ENCODE peak calls at places on chromosomes 5 and 9, in eight cellular contexts. A is brain microvascular endothelial cell; D is CD8-positive, alpha-beta T cell; B is nephron progenitor cell; R is GM12864; V is H9; E is psoas muscle; G is heart left ventricle. W is an unnamed sample.

GRCh38 chr5:149675467-149676201 is 54.5 kb upstream of the PPARGC1B start:
- DNase-seq in E (no peak), B (no peak), D (no peak), G (peak), A (no peak), V (no peak), R (no peak), W (no peak)

GRCh38 chr9:14303526-14303925 is 10.4 kb downstream of the NFIB start:
- DNase-seq in D (no peak), A (no peak), E (no peak), G (no peak), B (no peak), R (no peak), V (no peak), W (no peak)

GRCh38 chr5:14724633-14725032 is 60.1 kb downstream of the OTULIN start:
- DNase-seq in R (no peak), V (no peak), B (no peak), D (no peak), E (no peak), G (no peak), A (no peak), W (no peak)

GRCh38 chr9:78620303-78620702 is 323.4 kb downstream of the PSAT1 start:
- DNase-seq in V (no peak), B (no peak), A (no peak), R (no peak), E (no peak), D (no peak), G (no peak), W (no peak)

GRCh38 chr5:139746691-139747582 is 48.7 kb upstream of the PSD2 start:
- DNase-seq in R (no peak), A (no peak), V (peak), G (no peak), E (peak), D (peak), B (peak), W (no peak)

GRCh38 chr9:8365029-8365428 is 565.5 kb upstream of the DMAC1 start:
- DNase-seq in R (no peak), D (no peak), V (no peak), A (peak), B (no peak), G (no peak), E (no peak), W (peak)

GRCh38 chr5:1167728-1168709 is 33.4 kb upstream of the SLC6A19 start:
- DNase-seq in A (peak), E (peak), R (peak), D (peak), V (peak), B (peak), G (peak), W (peak)

GRCh38 chr5:64742821-64743220 is 25.7 kb downstream of the SREK1IP1 start:
- DNase-seq in R (no peak), E (no peak), G (no peak), D (no peak), V (no peak), A (no peak), B (no peak), W (no peak)

GRCh38 chr5:132421442-132421841 is 51.9 kb downstream of the SLC22A5 start:
- DNase-seq in E (no peak), G (no peak), A (no peak), B (no peak), D (no peak), V (no peak), R (no peak), W (no peak)

GRCh38 chr5:67984546-67984945 is 231.0 kb upstream of the PIK3R1 start:
- DNase-seq in V (no peak), G (no peak), A (no peak), B (no peak), E (no peak), D (no peak), R (no peak), W (no peak)

GRCh38 chr9:21626493-21626892 is 144.4 kb upstream of the IFNE start:
- DNase-seq in G (no peak), R (no peak), V (no peak), A (no peak), B (no peak), D (no peak), E (no peak), W (no peak)

GRCh38 chr5:115375922-115376321 is 79.5 kb upstream of the CCDC112 start:
- DNase-seq in R (no peak), V (no peak), D (no peak), B (no peak), G (peak), A (no peak), E (peak), W (no peak)

GRCh38 chr5:168434746-168435321 is 51.4 kb upstream of the RARS1 start:
- DNase-seq in V (no peak), R (no peak), E (no peak), G (no peak), A (peak), D (no peak), B (no peak), W (no peak)

GRCh38 chr5:128836571-128836970 is 128.7 kb upstream of the SLC27A6 start:
- DNase-seq in V (no peak), G (peak), E (no peak), R (no peak), D (no peak), B (no peak), A (no peak), W (no peak)

GRCh38 chr9:127179633-127180401 is 57.4 kb upstream of the ANGPTL2 start:
- DNase-seq in E (no peak), B (no peak), R (no peak), G (no peak), A (no peak), D (no peak), V (peak), W (no peak)

GRCh38 chr5:85760519-85760918 is 857.2 kb upstream of the COX7C start:
- DNase-seq in V (no peak), A (no peak), D (no peak), B (no peak), E (no peak), G (no peak), R (no peak), W (no peak)

GRCh38 chr9:127450831-127451680 is at the start of the genes LRSAM1 and RPL12:
- DNase-seq in B (peak), E (peak), D (peak), A (peak), V (peak), R (peak), G (peak), W (peak)

GRCh38 chr5:43041669-43042175 is 1.6 kb upstream of the ANXA2R start:
- DNase-seq in E (peak), D (peak), A (peak), R (no peak), V (no peak), B (peak), G (no peak), W (no peak)

GRCh38 chr9:126703330-126704156 is 89.8 kb downstream of the LMX1B start:
- DNase-seq in G (no peak), D (no peak), E (no peak), R (no peak), V (no peak), A (no peak), B (no peak), W (no peak)

GRCh38 chr9:117622347-117622746 is 81.9 kb upstream of the TLR4 start:
- DNase-seq in R (no peak), V (no peak), G (no peak), A (no peak), B (no peak), D (no peak), E (no peak), W (no peak)

GRCh38 chr5:132385321-132386105 is 16.0 kb downstream of the SLC22A5 start:
- DNase-seq in E (peak), D (peak), G (peak), A (peak), B (peak), V (no peak), R (no peak), W (no peak)

GRCh38 chr5:96993760-96994159 is 57.9 kb downstream of the LNPEP start:
- DNase-seq in D (no peak), B (no peak), R (no peak), G (no peak), A (no peak), E (no peak), V (no peak), W (no peak)

GRCh38 chr5:107472620-107473064 is 198.1 kb downstream of the EFNA5 start:
- DNase-seq in D (no peak), G (no peak), R (no peak), A (no peak), E (no peak), V (peak), B (no peak), W (no peak)

GRCh38 chr5:149488645-149489306 is 62.5 kb downstream of the CSNK1A1 start:
- DNase-seq in G (no peak), B (no peak), D (no peak), E (no peak), A (no peak), R (no peak), V (no peak), W (no peak)

GRCh38 chr9:130265431-130266235 is at the start of gene HMCN2:
- DNase-seq in R (no peak), B (peak), D (no peak), V (peak), A (no peak), E (peak), G (peak), W (no peak)

GRCh38 chr5:10789021-10789420 is 28.0 kb upstream of the DAP start:
- DNase-seq in B (no peak), G (peak), A (peak), R (no peak), D (no peak), V (no peak), E (peak), W (peak)

GRCh38 chr9:75602074-75602473 is 288.4 kb upstream of the PCSK5 start:
- DNase-seq in A (no peak), E (no peak), R (no peak), V (no peak), D (no peak), B (no peak), G (no peak), W (no peak)

GRCh38 chr9:75604661-75605060 is 285.8 kb upstream of the PCSK5 start:
- DNase-seq in G (no peak), D (no peak), V (no peak), B (no peak), R (no peak), E (no peak), A (no peak), W (no peak)

GRCh38 chr9:75599249-75599648 is 291.2 kb upstream of the PCSK5 start:
- DNase-seq in R (no peak), B (no peak), D (no peak), G (no peak), A (no peak), V (no peak), E (no peak), W (no peak)

GRCh38 chr9:75601280-75601679 is 289.2 kb upstream of the PCSK5 start:
- DNase-seq in E (no peak), R (no peak), B (no peak), G (no peak), D (no peak), A (peak), V (no peak), W (no peak)
- TF ChIP-seq CTCF in E (no peak), R (no peak), B (no peak), G (no peak), D (no peak), A (no peak), V (peak), W (no peak)

DNA sequence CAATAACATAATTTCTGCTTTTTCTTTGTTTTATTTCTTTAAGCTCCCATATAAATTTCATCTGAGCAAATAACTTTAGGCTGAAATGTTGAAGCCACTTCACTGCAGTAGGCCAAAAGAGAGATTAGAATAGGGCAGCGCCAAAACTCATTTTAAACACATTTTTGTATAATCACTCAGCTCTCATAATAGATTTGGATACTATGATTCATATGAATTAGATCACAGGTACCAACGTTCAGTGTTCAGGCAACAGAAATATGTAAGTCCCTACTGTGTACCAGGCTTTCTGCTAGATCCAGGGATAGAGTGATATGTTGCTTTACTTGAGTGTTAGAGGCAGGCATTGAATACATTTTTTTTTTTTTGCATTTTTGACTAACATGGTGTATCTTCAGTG is 370.5 kb downstream of the PTPRD start:
- DNase-seq in A (no peak), B (no peak), R (no peak), V (no peak), D (no peak), G (no peak), E (no peak), W (no peak)
- TF ChIP-seq CTCF in A (no peak), B (no peak), R (no peak), V (no peak), D (no peak), G (no peak), E (no peak), W (no peak)

GRCh38 chr9:69121155-69122085 is 52.7 kb upstream of the TJP2 start:
- DNase-seq in A (peak), D (peak), V (peak), E (peak), G (peak), R (no peak), B (peak), W (no peak)
- TF ChIP-seq CTCF in A (no peak), D (no peak), V (no peak), E (no peak), G (no peak), R (no peak), B (no peak), W (no peak)

GRCh38 chr5:143040622-143041021 is 270.4 kb downstream of the ARHGAP26 start:
- DNase-seq in G (no peak), A (no peak), R (no peak), E (no peak), D (no peak), B (no peak), V (no peak), W (no peak)

GRCh38 chr5:143037708-143038107 is 267.5 kb downstream of the ARHGAP26 start:
- DNase-seq in A (no peak), E (no peak), D (no peak), V (no peak), R (no peak), B (no peak), G (no peak), W (no peak)

GRCh38 chr5:143033535-143034260 is 263.5 kb downstream of the ARHGAP26 start:
- DNase-seq in E (no peak), R (no peak), B (no peak), V (no peak), D (no peak), G (no peak), A (peak), W (peak)

GRCh38 chr5:143036146-143036927 is 266.2 kb downstream of the ARHGAP26 start:
- DNase-seq in G (no peak), V (no peak), D (no peak), E (no peak), A (no peak), B (no peak), R (no peak), W (no peak)

DNA sequence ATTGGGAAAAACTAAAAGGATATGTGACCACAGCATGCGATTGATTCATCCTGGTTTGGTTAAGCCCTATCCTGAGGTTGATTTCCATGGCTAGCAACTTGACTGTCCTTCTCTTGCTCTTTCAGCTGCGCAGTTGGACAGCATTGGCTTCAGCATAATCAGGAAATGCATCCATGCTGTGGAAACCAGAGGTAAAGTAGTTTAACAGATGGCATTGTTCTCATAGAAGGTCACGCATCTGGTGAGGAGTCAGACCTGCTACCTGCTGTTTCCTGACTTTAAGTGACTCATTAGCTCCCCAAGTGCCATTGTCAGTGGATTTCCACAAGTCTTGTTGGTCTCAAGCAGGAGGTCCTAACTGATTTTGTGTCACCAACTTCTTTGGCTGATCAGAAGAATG is 266.9 kb downstream of the ARHGAP26 start:
- DNase-seq in G (no peak), A (no peak), D (no peak), R (no peak), V (peak), B (no peak), E (no peak), W (peak)
- TF ChIP-seq CTCF in G (no peak), A (no peak), D (no peak), R (no peak), V (no peak), B (no peak), E (no peak), W (no peak)

W was measured in astrocyte of the cerebellum.